ENCODE peak calls at places on chromosome 4, in eight cellular contexts. S is bronchial epithelial cell, Y is globus pallidus, N is NCI-H748 treated with DMSO at 0.1 percent for 48 hours, C is GM04504, K is AG10803, Q is SW480, B is hepatocyte. R is an unnamed sample.

GRCh38 chr4:175394213-175394612 is 417.9 kb downstream of the GPM6A start:
- DNase-seq in S (no peak), N (no peak), K (no peak), C (no peak), B (no peak), Y (no peak), Q (no peak), R (no peak)

GRCh38 chr4:42428036-42428435 is 30.7 kb downstream of the SHISA3 start:
- DNase-seq in C (no peak), Q (no peak), B (no peak), S (no peak), N (no peak), K (no peak), Y (no peak), R (no peak)

GRCh38 chr4:72743078-72743477 is 174.1 kb upstream of the ADAMTS3 start:
- DNase-seq in Y (no peak), K (no peak), N (no peak), B (no peak), C (no peak), S (no peak), Q (no peak), R (no peak)

GRCh38 chr4:100982345-100982744 is 365.0 kb downstream of the PPP3CA start:
- DNase-seq in N (no peak), Q (no peak), S (peak; percentile 43), C (no peak), Y (no peak), B (no peak), K (no peak), R (no peak)

GRCh38 chr4:150579591-150580234 is 2.2 kb upstream of the MAB21L2 start:
- DNase-seq in K (peak; percentile 34), N (no peak), Y (no peak), Q (no peak), C (no peak), B (peak; percentile 46), S (no peak), R (no peak)

GRCh38 chr4:39469429-39470077 is 10.7 kb downstream of the LIAS start:
- DNase-seq in B (peak; percentile 88), Q (peak; percentile 60), K (peak; percentile 87), Y (peak; percentile 79), C (peak; percentile 66), S (peak; percentile 72), N (peak; percentile 55), R (no peak)

GRCh38 chr4:2061208-2062131 is 2.3 kb downstream of the NAT8L start:
- DNase-seq in Q (no peak), S (no peak), K (no peak), C (no peak), B (no peak), Y (no peak), N (no peak), R (no peak)

GRCh38 chr4:52877006-52877405 is 14.9 kb downstream of the RASL11B start:
- DNase-seq in Y (no peak), K (no peak), Q (no peak), N (no peak), C (no peak), B (no peak), S (no peak), R (no peak)

GRCh38 chr4:8843597-8843996 is 28.0 kb downstream of the HMX1 start:
- DNase-seq in K (no peak), N (no peak), C (no peak), Y (no peak), B (no peak), Q (no peak), S (no peak), R (no peak)

GRCh38 chr4:555566-556275 is 20.4 kb downstream of the TMEM271 start:
- DNase-seq in Q (no peak), B (no peak), C (no peak), K (no peak), S (no peak), Y (no peak), N (no peak), R (no peak)

GRCh38 chr4:4387531-4388311 is 819 bp downstream of the NSG1 start:
- DNase-seq in B (peak; percentile 35), K (no peak), Y (no peak), N (no peak), Q (no peak), S (no peak), C (no peak), R (no peak)

R was measured in stimulated activated naive B cell treated with anti-CD40 and anti-IgM and Interleukin-4, amounts not matched to agents 10 μg/mL and 1 μg/mL and 100 μg/mL, for 72 hours.